ENCODE peak calls at places on chromosomes 2 and 18, in six cellular contexts. S is IMR-90, Y is H1, K is mesenchymal stem cell, H is H9, X is trophoblast cell. C is an unnamed sample.
A peak's percentile ranks its signal among the peaks of the same experiment; 100 is the strongest.

GRCh38 chr2:133812826-133813617 is 244.8 kb upstream of the NCKAP5 start:
- DNase-seq in S (peak; percentile 64), Y (no peak), K (peak; percentile 45), H (no peak), X (no peak), C (no peak)

GRCh38 chr2:74544634-74545033 is 9.1 kb downstream of the LOXL3 start:
- DNase-seq in S (no peak), Y (no peak), K (no peak), H (no peak), X (no peak), C (no peak)

GRCh38 chr2:35787302-35788031 is 568.1 kb upstream of the CRIM1 start:
- DNase-seq in S (no peak), Y (no peak), K (peak; percentile 4), H (no peak), X (no peak), C (no peak)

GRCh38 chr18:50786851-50787250 is 33.0 kb downstream of the MRO start:
- DNase-seq in S (no peak), Y (no peak), K (no peak), H (no peak), X (peak; percentile 67), C (no peak)

GRCh38 chr2:157790780-157791179 is 85.3 kb downstream of the ACVR1 start:
- DNase-seq in S (no peak), Y (no peak), K (peak; percentile 9), H (no peak), X (peak; percentile 69), C (no peak)

GRCh38 chr2:74815955-74816354 is 18.0 kb upstream of the HK2 start:
- DNase-seq in S (no peak), Y (no peak), K (no peak), H (no peak), X (no peak), C (no peak)

GRCh38 chr2:114108819-114109416 is 219.0 kb downstream of the ACTR3 start:
- DNase-seq in S (no peak), Y (no peak), K (no peak), H (peak; percentile 34), X (no peak), C (peak; percentile 14)

GRCh38 chr2:39851691-39852110 is 72.6 kb upstream of the THUMPD2 start:
- DNase-seq in S (peak; percentile 63), Y (no peak), K (peak; percentile 82), H (peak; percentile 38), X (no peak), C (no peak)

GRCh38 chr2:167487728-167488127 is 599.4 kb downstream of the XIRP2 start:
- DNase-seq in S (no peak), Y (no peak), K (no peak), H (no peak), X (no peak), C (no peak)

GRCh38 chr2:223797073-223797472 is 40.3 kb downstream of the AP1S3 start:
- DNase-seq in S (peak; percentile 34), Y (no peak), K (no peak), H (no peak), X (no peak), C (no peak)

GRCh38 chr2:127094509-127095366 is 12.2 kb downstream of the BIN1 start:
- DNase-seq in S (peak; percentile 33), Y (no peak), K (peak; percentile 30), H (no peak), X (no peak), C (no peak)

GRCh38 chr18:56575819-56576663 is 62.4 kb downstream of the TXNL1 start:
- DNase-seq in S (peak; percentile 71), Y (no peak), K (peak; percentile 66), H (no peak), X (peak; percentile 12), C (peak; percentile 48)

GRCh38 chr18:75679347-75679746 is 251.8 kb upstream of the SMIM21 start:
- DNase-seq in S (no peak), Y (no peak), K (no peak), H (no peak), X (no peak), C (no peak)

GRCh38 chr2:120175000-120175581 is 48.1 kb downstream of the TMEM185B start:
- DNase-seq in S (peak; percentile 79), Y (no peak), K (peak; percentile 70), H (no peak), X (peak; percentile 34), C (peak; percentile 50)

GRCh38 chr2:47724221-47724981 is 58.5 kb upstream of the MSH6 start:
- DNase-seq in S (peak; percentile 13), Y (no peak), K (peak; percentile 15), H (no peak), X (no peak), C (no peak)

GRCh38 chr2:29749843-29750242 is 171.5 kb downstream of the ALK start:
- DNase-seq in S (no peak), Y (no peak), K (no peak), H (no peak), X (no peak), C (no peak)

GRCh38 chr2:43376523-43377198 is 150.3 kb upstream of the ZFP36L2 start:
- DNase-seq in S (no peak), Y (peak; percentile 19), K (no peak), H (no peak), X (peak; percentile 59), C (no peak)

GRCh38 chr18:32362484-32362883 is 108.2 kb downstream of the GAREM1 start:
- DNase-seq in S (peak; percentile 28), Y (no peak), K (no peak), H (no peak), X (no peak), C (no peak)

GRCh38 chr2:241964133-241964532 is 94.6 kb downstream of the RTP5 start:
- DNase-seq in S (no peak), Y (no peak), K (no peak), H (no peak), X (no peak), C (no peak)

GRCh38 chr2:42125887-42126594 is 43.1 kb upstream of the EML4 start:
- DNase-seq in S (no peak), Y (no peak), K (no peak), H (peak; percentile 43), X (peak; percentile 57), C (no peak)

GRCh38 chr18:68848242-68848641 is 50.4 kb downstream of the CCDC102B start:
- DNase-seq in S (no peak), Y (no peak), K (no peak), H (no peak), X (no peak), C (no peak)

GRCh38 chr2:10490806-10491291 is 42.7 kb upstream of the ODC1 start:
- DNase-seq in S (no peak), Y (no peak), K (no peak), H (no peak), X (no peak), C (no peak)

GRCh38 chr2:101751875-101752619 is 54.5 kb downstream of the MAP4K4 start:
- DNase-seq in S (no peak), Y (no peak), K (no peak), H (no peak), X (no peak), C (no peak)

GRCh38 chr2:37671013-37671815 is at the start of gene CDC42EP3:
- DNase-seq in S (no peak), Y (no peak), K (peak; percentile 65), H (peak; percentile 78), X (peak; percentile 58), C (peak; percentile 69)

GRCh38 chr2:177352441-177353070 is 40.0 kb upstream of the AGPS start:
- DNase-seq in S (no peak), Y (no peak), K (no peak), H (no peak), X (no peak), C (no peak)

GRCh38 chr2:201939366-201939985 is 94.2 kb upstream of the FZD7 start:
- DNase-seq in S (no peak), Y (no peak), K (no peak), H (no peak), X (no peak), C (no peak)

GRCh38 chr2:201938151-201938815 is 95.4 kb upstream of the FZD7 start:
- DNase-seq in S (peak; percentile 63), Y (peak; percentile 46), K (peak; percentile 44), H (no peak), X (no peak), C (no peak)

GRCh38 chr2:201937343-201937742 is 96.3 kb upstream of the FZD7 start:
- DNase-seq in S (no peak), Y (no peak), K (no peak), H (no peak), X (no peak), C (no peak)

GRCh38 chr2:201938816-201939180 is 94.9 kb upstream of the FZD7 start:
- DNase-seq in S (no peak), Y (no peak), K (no peak), H (no peak), X (no peak), C (no peak)

DNA sequence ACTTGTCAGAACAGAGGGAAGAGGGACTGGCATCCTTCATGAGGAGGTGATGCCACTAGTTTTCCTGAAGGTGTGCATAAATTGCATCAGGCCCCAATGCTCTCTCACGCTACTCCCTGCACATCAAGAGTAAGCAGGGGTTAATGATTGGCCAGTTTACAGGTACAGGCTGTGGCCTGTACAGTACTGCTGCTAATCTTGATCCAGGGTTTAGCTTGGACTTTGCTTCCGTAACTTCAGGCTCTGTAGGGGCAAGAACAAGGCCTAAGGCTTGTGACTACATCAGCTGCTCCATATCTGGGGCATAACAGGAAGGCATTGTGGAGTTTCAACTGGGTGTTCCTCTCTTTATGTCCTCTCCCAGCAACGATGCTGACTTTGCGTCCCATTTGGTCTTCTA is 96.8 kb upstream of the FZD7 start:
- DNase-seq in S (no peak), Y (no peak), K (no peak), H (no peak), X (no peak), C (no peak)
- H2BK5ac ChIP-seq in S (no peak overlapping the region), Y (no peak overlapping the region), K (no peak overlapping the region), H (no peak overlapping the region), X (no peak overlapping the region), C (no peak overlapping the region)

GRCh38 chr2:158949300-158949699 is 19.1 kb upstream of the TANC1 start:
- DNase-seq in S (no peak), Y (no peak), K (no peak), H (no peak), X (no peak), C (no peak)
- H3K14ac ChIP-seq in S (no peak overlapping the region), Y (no peak overlapping the region), K (no peak overlapping the region), H (no peak overlapping the region), X (no peak overlapping the region), C (no peak overlapping the region)

GRCh38 chr2:105789745-105790466 is 45.2 kb downstream of the NCK2 start:
- DNase-seq in S (peak; percentile 74), Y (no peak), K (peak; percentile 83), H (no peak), X (no peak), C (no peak)

GRCh38 chr2:105785095-105785847 is 40.6 kb downstream of the NCK2 start:
- DNase-seq in S (no peak), Y (no peak), K (no peak), H (no peak), X (no peak), C (no peak)

GRCh38 chr2:105786231-105787230 is 41.8 kb downstream of the NCK2 start:
- DNase-seq in S (no peak), Y (no peak), K (no peak), H (no peak), X (no peak), C (no peak)

GRCh38 chr2:105788670-105789290 is 44.1 kb downstream of the NCK2 start:
- DNase-seq in S (peak; percentile 53), Y (no peak), K (no peak), H (no peak), X (no peak), C (no peak)

GRCh38 chr2:105787376-105788318 is 42.9 kb downstream of the NCK2 start:
- DNase-seq in S (no peak), Y (no peak), K (no peak), H (no peak), X (no peak), C (no peak)
- H2BK5ac ChIP-seq in S (no peak overlapping the region), Y (no peak overlapping the region), K (no peak overlapping the region), H (no peak overlapping the region), X (no peak overlapping the region), C (no peak overlapping the region)

GRCh38 chr2:151268085-151268484 is 6.4 kb upstream of the RBM43 start:
- DNase-seq in S (no peak), Y (no peak), K (no peak), H (no peak), X (no peak), C (no peak)
- H3K14ac ChIP-seq in S (no peak overlapping the region), Y (no peak overlapping the region), K (no peak overlapping the region), H (no peak overlapping the region), X (no peak overlapping the region), C (no peak overlapping the region)